ENCODE peak calls at places on chromosome 20, in four cellular contexts. O is K562; K is CD8-positive, alpha-beta memory T cell; J is iris pigment epithelial cell. Y is an unnamed sample.

GRCh38 chr20:36670665-36671357 is 24.8 kb upstream of the SLA2 start:
- DNase-seq in O (no peak), K (no peak), J (no peak), Y (no peak)

GRCh38 chr20:47198254-47198671 is 158.2 kb downstream of the ZMYND8 start:
- DNase-seq in O (no peak), K (no peak), J (peak), Y (peak)

GRCh38 chr20:63119451-63120285 is 96.3 kb downstream of the YTHDF1 start:
- DNase-seq in O (no peak), K (no peak), J (no peak), Y (no peak)

GRCh38 chr20:63706027-63706695 is 1.6 kb downstream of the ARFRP1 start:
- DNase-seq in O (peak), K (no peak), J (no peak), Y (no peak)

GRCh38 chr20:53524589-53525311 is 68.9 kb downstream of the ZNF217 start:
- DNase-seq in O (no peak), K (no peak), J (no peak), Y (no peak)

GRCh38 chr20:37081717-37082289 is 14.0 kb downstream of the RBL1 start:
- DNase-seq in O (no peak), K (peak), J (peak), Y (peak)

GRCh38 chr20:44603327-44603726 is 20.9 kb downstream of the PKIG start:
- DNase-seq in O (peak), K (no peak), J (no peak), Y (no peak)

GRCh38 chr20:56417402-56417801 is 5.3 kb downstream of the CASS4 start:
- DNase-seq in O (no peak), K (no peak), J (no peak), Y (no peak)

GRCh38 chr20:50724851-50725721 is 6.3 kb upstream of the PARD6B start:
- DNase-seq in O (peak), K (no peak), J (peak), Y (peak)

GRCh38 chr20:62208805-62209755 is 11.0 kb downstream of the HRH3 start:
- DNase-seq in O (peak), K (no peak), J (no peak), Y (no peak)

GRCh38 chr20:3788685-3789155 is 2.2 kb upstream of the CENPB start:
- DNase-seq in O (no peak), K (no peak), J (no peak), Y (no peak)

GRCh38 chr20:44720994-44721784 is 6.0 kb downstream of the CCN5 start:
- DNase-seq in O (no peak), K (no peak), J (peak), Y (peak)

GRCh38 chr20:20211274-20211987 is 156.5 kb upstream of the INSM1 start:
- DNase-seq in O (no peak), K (no peak), J (no peak), Y (peak)

GRCh38 chr20:31638317-31638716 is 605 bp downstream of the COX4I2 start:
- DNase-seq in O (no peak), K (no peak), J (no peak), Y (no peak)

GRCh38 chr20:43318749-43319148 is 129.0 kb upstream of the PTPRT start:
- DNase-seq in O (peak), K (no peak), J (no peak), Y (no peak)

GRCh38 chr20:54323227-54323734 is 115.4 kb downstream of the PFDN4 start:
- DNase-seq in O (no peak), K (no peak), J (no peak), Y (no peak)

GRCh38 chr20:44582321-44583025 is at the start of gene PKIG:
- DNase-seq in O (no peak), K (no peak), J (peak), Y (peak)

GRCh38 chr20:58054744-58055373 is 173.6 kb downstream of the ANKRD60 start:
- DNase-seq in O (no peak), K (no peak), J (no peak), Y (no peak)

GRCh38 chr20:10955166-10955565 is 281.4 kb upstream of the JAG1 start:
- DNase-seq in O (no peak), K (no peak), J (no peak), Y (no peak)

GRCh38 chr20:53260168-53260567 is 288.0 kb downstream of the TSHZ2 start:
- DNase-seq in O (no peak), K (no peak), J (no peak), Y (no peak)

GRCh38 chr20:62350098-62350628 is 16.9 kb downstream of the LAMA5 start:
- DNase-seq in O (no peak), K (no peak), J (no peak), Y (no peak)